ENCODE peak calls at places on chromosomes 11 and 22, in six cellular contexts. R is GM23338, L is BJ, M is progenitor cell of endocrine pancreas, Y is RWPE1, T is GM10248. H is an unnamed sample.

GRCh38 chr11:32581556-32581955 is 2.1 kb upstream of the EIF3M start:
- DNase-seq in R (peak; percentile 4), L (no peak), M (no peak), Y (no peak), T (no peak), H (no peak)

GRCh38 chr11:123576082-123576481 is 78.3 kb downstream of the SCN3B start:
- DNase-seq in R (no peak), L (no peak), M (no peak), Y (no peak), T (no peak), H (peak; percentile 24)

GRCh38 chr11:130390071-130390758 is 38.2 kb downstream of the ADAMTS8 start:
- DNase-seq in R (peak; percentile 55), L (no peak), M (no peak), Y (peak; percentile 54), T (no peak), H (no peak)

GRCh38 chr11:70892889-70893288 is 359.5 kb downstream of the SHANK2 start:
- DNase-seq in R (no peak), L (no peak), M (no peak), Y (no peak), T (no peak), H (no peak)

GRCh38 chr11:58905141-58905715 is 34.1 kb upstream of the GLYATL1 start:
- DNase-seq in R (peak; percentile 75), L (no peak), M (no peak), Y (no peak), T (no peak), H (no peak)

GRCh38 chr11:104095791-104096190 is 59.4 kb downstream of the DDI1 start:
- DNase-seq in R (no peak), L (no peak), M (no peak), Y (no peak), T (no peak), H (no peak)

GRCh38 chr11:8426076-8426475 is 162.4 kb upstream of the LMO1 start:
- DNase-seq in R (no peak), L (no peak), M (no peak), Y (no peak), T (no peak), H (no peak)

GRCh38 chr22:50048066-50048765 is 9.9 kb downstream of the TTLL8 start:
- DNase-seq in R (no peak), L (no peak), M (no peak), Y (no peak), T (no peak), H (no peak)

GRCh38 chr22:46381142-46381541 is 45.6 kb downstream of the TRMU start:
- DNase-seq in R (no peak), L (no peak), M (no peak), Y (no peak), T (no peak), H (no peak)

GRCh38 chr11:114084414-114084813 is 24.9 kb downstream of the ZBTB16 start:
- DNase-seq in R (no peak), L (no peak), M (no peak), Y (no peak), T (no peak), H (no peak)

GRCh38 chr11:73344191-73344607 is 32.0 kb upstream of the RELT start:
- DNase-seq in R (no peak), L (no peak), M (no peak), Y (no peak), T (no peak), H (no peak)

GRCh38 chr11:1300569-1301187 is 8.8 kb downstream of the TOLLIP start:
- DNase-seq in R (no peak), L (no peak), M (peak; percentile 3), Y (no peak), T (no peak), H (no peak)

GRCh38 chr11:80103149-80103859 is 662.5 kb upstream of the TENM4 start:
- DNase-seq in R (no peak), L (peak; percentile 96), M (no peak), Y (peak; percentile 75), T (no peak), H (no peak)

GRCh38 chr11:94835571-94835970 is 67.4 kb downstream of the AMOTL1 start:
- DNase-seq in R (no peak), L (no peak), M (no peak), Y (peak; percentile 30), T (no peak), H (no peak)

GRCh38 chr11:26839911-26840705 is 118.2 kb upstream of the SLC5A12 start:
- DNase-seq in R (no peak), L (no peak), M (no peak), Y (no peak), T (no peak), H (no peak)

GRCh38 chr11:113934797-113935196 is 30.2 kb downstream of the HTR3B start:
- DNase-seq in R (no peak), L (no peak), M (no peak), Y (no peak), T (no peak), H (no peak)

GRCh38 chr22:45549739-45550138 is 47.1 kb downstream of the FBLN1 start:
- DNase-seq in R (no peak), L (no peak), M (no peak), Y (no peak), T (no peak), H (no peak)

GRCh38 chr11:118918128-118918685 is 7.5 kb downstream of the BCL9L start:
- DNase-seq in R (peak; percentile 85), L (peak; percentile 87), M (no peak), Y (peak; percentile 68), T (no peak), H (no peak)

GRCh38 chr11:132142102-132142501 is 771.7 kb downstream of the NTM start:
- DNase-seq in R (no peak), L (no peak), M (no peak), Y (peak; percentile 31), T (no peak), H (no peak)
- TF ChIP-seq CTCF in R (no peak), L (no peak), M (no peak), Y (no peak), T (no peak), H (no peak)

GRCh38 chr11:62775646-62776045 is 4.5 kb downstream of the TAF6L start:
- DNase-seq in R (no peak), L (no peak), M (no peak), Y (no peak), T (no peak), H (no peak)

GRCh38 chr11:62770778-62771143 is 435 bp upstream of the TAF6L start:
- DNase-seq in R (peak; percentile 59), L (no peak), M (no peak), Y (no peak), T (no peak), H (no peak)

GRCh38 chr11:62771144-62772021 is at the start of gene TAF6L:
- DNase-seq in R (peak; percentile 99), L (peak; percentile 80), M (peak; percentile 88), Y (peak; percentile 98), T (peak; percentile 93), H (peak; percentile 91)

GRCh38 chr11:62777389-62777788 is 6.2 kb downstream of the TAF6L start:
- DNase-seq in R (no peak), L (no peak), M (no peak), Y (no peak), T (no peak), H (peak; percentile 52)

GRCh38 chr11:62774407-62774806 is 3.2 kb downstream of the TAF6L start:
- DNase-seq in R (no peak), L (no peak), M (no peak), Y (no peak), T (no peak), H (no peak)
- TF ChIP-seq CTCF in R (no peak), L (no peak), M (no peak), Y (no peak), T (no peak), H (no peak)

DNA sequence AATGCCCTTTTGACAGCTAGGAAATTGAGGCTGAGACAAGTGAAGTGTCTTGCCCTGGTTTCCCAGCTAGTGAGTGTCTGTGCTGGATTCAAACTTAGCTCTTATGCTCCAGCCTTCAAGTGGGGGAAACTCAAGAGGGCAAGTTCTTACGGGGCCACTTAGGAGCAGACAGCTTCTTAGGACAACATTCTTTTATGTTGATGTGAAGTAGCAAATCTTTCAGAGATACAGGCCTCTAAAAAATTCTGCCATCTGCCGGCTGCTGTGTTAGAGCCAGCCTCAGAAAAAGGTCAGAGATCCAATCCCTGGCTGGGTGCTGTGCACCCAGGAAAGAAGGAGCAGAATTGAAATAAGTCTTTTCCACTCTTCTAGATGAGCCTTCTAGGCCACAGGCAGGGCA is 26.6 kb downstream of the TIMP3 start:
- DNase-seq in R (no peak), L (no peak), M (no peak), Y (no peak), T (no peak), H (no peak)
- TF ChIP-seq CTCF in R (no peak), L (peak; percentile 28), M (no peak), Y (no peak), T (no peak), H (no peak)

GRCh38 chr11:61290905-61291690 is 4.0 kb downstream of the VWCE start:
- DNase-seq in R (peak; percentile 41), L (no peak), M (no peak), Y (no peak), T (no peak), H (no peak)
- TF ChIP-seq CTCF in R (peak; percentile 72), L (no peak), M (no peak), Y (no peak), T (peak; percentile 21), H (peak; percentile 25)

GRCh38 chr11:12489246-12489772 is 111.9 kb downstream of the PARVA start:
- DNase-seq in R (no peak), L (no peak), M (no peak), Y (no peak), T (no peak), H (no peak)
- TF ChIP-seq CTCF in R (no peak), L (no peak), M (no peak), Y (no peak), T (no peak), H (no peak)

GRCh38 chr11:115144014-115144413 is 360.2 kb downstream of the CADM1 start:
- DNase-seq in R (peak; percentile 24), L (no peak), M (no peak), Y (no peak), T (no peak), H (no peak)
- TF ChIP-seq CTCF in R (peak; percentile 32), L (no peak), M (no peak), Y (no peak), T (no peak), H (no peak)

DNA sequence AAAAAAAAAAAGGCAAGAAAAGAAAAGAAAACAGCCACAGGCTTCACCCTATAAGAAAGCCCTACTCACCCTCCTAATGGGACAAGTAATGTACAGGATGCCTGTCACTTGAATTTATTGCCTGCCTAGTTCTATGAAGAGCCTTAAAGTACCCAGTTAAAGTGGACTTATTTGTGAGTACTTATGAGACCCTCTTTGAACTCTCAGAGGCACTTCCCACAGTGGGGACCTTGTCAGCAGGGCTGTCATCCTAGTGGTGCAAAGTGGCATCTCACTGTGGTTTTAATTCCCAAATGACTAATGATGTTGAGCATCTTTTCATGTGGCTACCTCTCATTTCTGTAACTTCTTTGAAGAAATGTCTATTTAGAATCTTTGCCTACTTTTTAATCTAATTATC is 41.8 kb upstream of the BARX2 start:
- DNase-seq in R (no peak), L (no peak), M (no peak), Y (no peak), T (no peak), H (no peak)
- TF ChIP-seq CTCF in R (no peak), L (peak; percentile 11), M (peak; percentile 28), Y (no peak), T (no peak), H (no peak)